ENCODE peak calls at places on chromosomes 2 and 18, in seven cellular contexts. E is fibroblast of the conjunctiva; T is fibroblast of the aortic adventitia; M is brain pericyte; C is lower lobe of right lung; D is GM20000; Q is stimulated activated CD4-positive, alpha-beta T cell treated with anti-CD3 and anti-CD28 coated beads, Interleukin-4, amount 100 ng/mL, for 4 hours. U is an unnamed sample.

GRCh38 chr2:72146357-72147302 is 1.0 kb downstream of the CYP26B1 start:
- DNase-seq in E (no peak), T (no peak), M (no peak), C (peak; percentile 30), D (peak; percentile 54), Q (peak; percentile 0), U (no peak)

GRCh38 chr2:156901373-156902031 is 356.0 kb upstream of the GALNT5 start:
- DNase-seq in E (peak; percentile 8), T (peak; percentile 23), M (no peak), C (no peak), D (no peak), Q (no peak), U (no peak)

GRCh38 chr2:113768770-113769169 is 12.3 kb upstream of the SLC35F5 start:
- DNase-seq in E (no peak), T (peak; percentile 22), M (no peak), C (no peak), D (no peak), Q (no peak), U (no peak)

GRCh38 chr2:239121600-239122012 is 273.7 kb downstream of the TWIST2 start:
- DNase-seq in E (no peak), T (no peak), M (no peak), C (no peak), D (no peak), Q (no peak), U (no peak)

GRCh38 chr18:67072789-67073188 is 443.7 kb downstream of the DSEL start:
- DNase-seq in E (no peak), T (no peak), M (no peak), C (no peak), D (no peak), Q (no peak), U (no peak)

GRCh38 chr18:79525556-79526467 is 130.1 kb downstream of the NFATC1 start:
- DNase-seq in E (no peak), T (peak; percentile 48), M (no peak), C (peak; percentile 63), D (no peak), Q (no peak), U (no peak)

GRCh38 chr18:50610349-50610748 is 50.5 kb downstream of the MAPK4 start:
- DNase-seq in E (no peak), T (no peak), M (no peak), C (no peak), D (no peak), Q (no peak), U (no peak)

GRCh38 chr18:30675905-30676620 is 366.5 kb downstream of the DSC3 start:
- DNase-seq in E (no peak), T (no peak), M (no peak), C (no peak), D (no peak), Q (no peak), U (no peak)

GRCh38 chr2:124018894-124019293 is 6.2 kb upstream of the CNTNAP5 start:
- DNase-seq in E (no peak), T (no peak), M (no peak), C (no peak), D (no peak), Q (no peak), U (no peak)

GRCh38 chr18:23421277-23421676 is 31.8 kb upstream of the RIOK3 start:
- DNase-seq in E (no peak), T (no peak), M (no peak), C (no peak), D (no peak), Q (no peak), U (no peak)

GRCh38 chr2:234980476-234981187 is 28.8 kb downstream of the SH3BP4 start:
- DNase-seq in E (no peak), T (no peak), M (no peak), C (no peak), D (no peak), Q (no peak), U (no peak)

GRCh38 chr18:79507076-79507545 is 111.4 kb downstream of the NFATC1 start:
- DNase-seq in E (no peak), T (peak; percentile 78), M (no peak), C (peak; percentile 64), D (no peak), Q (no peak), U (no peak)